ENCODE peak calls at places on chromosomes 6 and 20, in ten cellular contexts. B is left kidney; I is HFF-Myc; J is left ventricle myocardium superior; M is HS-5; L is upper lobe of left lung; Z is stimulated activated CD4-positive, alpha-beta T cell treated with anti-CD3 and anti-CD28 coated beads, Interleukin-12 subunit alpha, Interleukin-12 subunit beta, amount 100 ng/mL, for 48 hours; P is cardiac muscle cell; O is HEK293T; W is endothelial cell. G is an unnamed sample.

GRCh38 chr6:140744648-140745320 is 1370.3 kb upstream of the CITED2 start:
- DNase-seq in B (no peak), I (no peak), J (no peak), M (peak), L (no peak), Z (no peak), P (no peak), O (no peak), W (no peak), G (no peak)

GRCh38 chr6:66496659-66497058 is 789.6 kb upstream of the EYS start:
- DNase-seq in B (peak), I (no peak), J (no peak), M (no peak), L (no peak), Z (no peak), P (peak), O (peak), W (peak), G (peak)

GRCh38 chr6:37521674-37522073 is 22.0 kb upstream of the CCDC167 start:
- DNase-seq in B (no peak), I (no peak), J (no peak), M (no peak), L (no peak), Z (no peak), P (no peak), O (no peak), W (no peak), G (no peak)

GRCh38 chr6:106002005-106002404 is 84.1 kb upstream of the PRDM1 start:
- DNase-seq in B (no peak), I (no peak), J (no peak), M (no peak), L (no peak), Z (no peak), P (no peak), O (no peak), W (no peak), G (no peak)

GRCh38 chr6:125367036-125367782 is 65.4 kb upstream of the HDDC2 start:
- DNase-seq in B (no peak), I (no peak), J (no peak), M (no peak), L (no peak), Z (no peak), P (no peak), O (no peak), W (no peak), G (no peak)

GRCh38 chr20:33704197-33704924 is 15.7 kb downstream of the PXMP4 start:
- DNase-seq in B (no peak), I (no peak), J (no peak), M (no peak), L (no peak), Z (no peak), P (no peak), O (no peak), W (no peak), G (no peak)

GRCh38 chr6:111585241-111585968 is 20.3 kb downstream of the TRAF3IP2 start:
- DNase-seq in B (no peak), I (no peak), J (no peak), M (no peak), L (no peak), Z (no peak), P (peak), O (no peak), W (no peak), G (no peak)

GRCh38 chr20:1286267-1287036 is 20.4 kb downstream of the SNPH start:
- DNase-seq in B (no peak), I (no peak), J (no peak), M (no peak), L (no peak), Z (no peak), P (no peak), O (no peak), W (no peak), G (no peak)

GRCh38 chr6:48765352-48765961 is 654.5 kb upstream of the PTCHD4 start:
- DNase-seq in B (peak), I (peak), J (no peak), M (no peak), L (peak), Z (no peak), P (peak), O (peak), W (peak), G (peak)

GRCh38 chr6:33249732-33250625 is 21.7 kb downstream of the VPS52 start:
- DNase-seq in B (no peak), I (no peak), J (peak), M (peak), L (no peak), Z (no peak), P (no peak), O (no peak), W (peak), G (no peak)

GRCh38 chr6:135149376-135149775 is 31.7 kb upstream of the MYB start:
- DNase-seq in B (no peak), I (no peak), J (no peak), M (no peak), L (no peak), Z (no peak), P (no peak), O (no peak), W (no peak), G (no peak)

GRCh38 chr6:39881851-39882566 is 52.3 kb downstream of the MOCS1 start:
- DNase-seq in B (peak), I (peak), J (peak), M (no peak), L (no peak), Z (no peak), P (no peak), O (no peak), W (no peak), G (no peak)

GRCh38 chr20:25540273-25540672 is 45.1 kb downstream of the NINL start:
- DNase-seq in B (peak), I (no peak), J (no peak), M (no peak), L (peak), Z (no peak), P (peak), O (no peak), W (no peak), G (no peak)

GRCh38 chr6:82182756-82183155 is 64.8 kb downstream of the IBTK start:
- DNase-seq in B (no peak), I (no peak), J (no peak), M (no peak), L (no peak), Z (no peak), P (no peak), O (no peak), W (no peak), G (no peak)

GRCh38 chr6:143090314-143091044 is 29.8 kb downstream of the AIG1 start:
- DNase-seq in B (no peak), I (no peak), J (no peak), M (no peak), L (no peak), Z (no peak), P (no peak), O (no peak), W (no peak), G (no peak)

GRCh38 chr6:169186496-169187169 is 67.0 kb downstream of the THBS2 start:
- DNase-seq in B (no peak), I (no peak), J (no peak), M (no peak), L (no peak), Z (no peak), P (no peak), O (no peak), W (no peak), G (no peak)

GRCh38 chr20:35111141-35111888 is 18.7 kb upstream of the TRPC4AP start:
- DNase-seq in B (no peak), I (no peak), J (no peak), M (peak), L (no peak), Z (no peak), P (no peak), O (no peak), W (no peak), G (no peak)

GRCh38 chr6:16783485-16783884 is 22.2 kb upstream of the ATXN1 start:
- DNase-seq in B (peak), I (no peak), J (no peak), M (no peak), L (no peak), Z (no peak), P (no peak), O (no peak), W (no peak), G (no peak)

GRCh38 chr6:52494298-52495072 is 74.3 kb downstream of the EFHC1 start:
- DNase-seq in B (no peak), I (no peak), J (no peak), M (no peak), L (no peak), Z (no peak), P (no peak), O (no peak), W (no peak), G (peak)

GRCh38 chr6:53529324-53530036 is 15.4 kb downstream of the GCLC start:
- DNase-seq in B (no peak), I (no peak), J (no peak), M (no peak), L (no peak), Z (no peak), P (no peak), O (no peak), W (no peak), G (no peak)

GRCh38 chr6:153130515-153131036 is 506 bp downstream of the RGS17 start:
- DNase-seq in B (no peak), I (no peak), J (peak), M (no peak), L (no peak), Z (no peak), P (peak), O (no peak), W (peak), G (peak)

GRCh38 chr6:82494367-82494766 is 130.8 kb downstream of the TPBG start:
- DNase-seq in B (peak), I (no peak), J (no peak), M (no peak), L (no peak), Z (no peak), P (peak), O (no peak), W (no peak), G (no peak)

GRCh38 chr20:38932457-38933120 is 6.4 kb downstream of the FAM83D start:
- DNase-seq in B (no peak), I (no peak), J (no peak), M (peak), L (no peak), Z (no peak), P (no peak), O (no peak), W (no peak), G (no peak)

GRCh38 chr6:98946877-98947410 is 802 bp downstream of the FBXL4 start:
- DNase-seq in B (peak), I (peak), J (peak), M (no peak), L (peak), Z (peak), P (no peak), O (peak), W (no peak), G (no peak)

GRCh38 chr6:24721461-24722215 is 2.7 kb upstream of the C6orf62 start:
- DNase-seq in B (no peak), I (no peak), J (peak), M (no peak), L (peak), Z (no peak), P (no peak), O (no peak), W (no peak), G (peak)

GRCh38 chr20:5864873-5865582 is 85.3 kb downstream of the TRMT6 start:
- DNase-seq in B (no peak), I (peak), J (no peak), M (no peak), L (no peak), Z (no peak), P (no peak), O (no peak), W (no peak), G (no peak)

GRCh38 chr6:2940010-2940850 is 31.1 kb downstream of the SERPINB6 start:
- DNase-seq in B (no peak), I (no peak), J (no peak), M (no peak), L (peak), Z (peak), P (no peak), O (no peak), W (no peak), G (no peak)

GRCh38 chr20:63177785-63178444 is 38.0 kb downstream of the YTHDF1 start:
- DNase-seq in B (peak), I (no peak), J (no peak), M (no peak), L (no peak), Z (no peak), P (no peak), O (no peak), W (no peak), G (no peak)

GRCh38 chr6:63504777-63505384 is 67.4 kb upstream of the LOC128125822 start:
- DNase-seq in B (no peak), I (no peak), J (no peak), M (no peak), L (no peak), Z (no peak), P (no peak), O (no peak), W (no peak), G (no peak)

GRCh38 chr6:132365319-132365907 is 35.9 kb downstream of the MOXD1 start:
- DNase-seq in B (peak), I (no peak), J (no peak), M (no peak), L (no peak), Z (no peak), P (peak), O (peak), W (no peak), G (no peak)

GRCh38 chr6:43927525-43928210 is 157.7 kb downstream of the VEGFA start:
- DNase-seq in B (no peak), I (no peak), J (no peak), M (no peak), L (peak), Z (no peak), P (no peak), O (no peak), W (no peak), G (peak)

GRCh38 chr6:2141644-2142290 is 103.6 kb downstream of the GMDS start:
- DNase-seq in B (peak), I (no peak), J (no peak), M (no peak), L (no peak), Z (no peak), P (no peak), O (no peak), W (no peak), G (no peak)

GRCh38 chr20:41249371-41249770 is 68.2 kb downstream of the ZHX3 start:
- DNase-seq in B (peak), I (peak), J (peak), M (peak), L (peak), Z (no peak), P (no peak), O (no peak), W (no peak), G (no peak)

GRCh38 chr20:63102720-63103375 is 96.1 kb upstream of the BHLHE23 start:
- DNase-seq in B (peak), I (no peak), J (peak), M (peak), L (no peak), Z (peak), P (no peak), O (peak), W (no peak), G (no peak)

GRCh38 chr6:82033631-82034211 is 213.8 kb downstream of the IBTK start:
- DNase-seq in B (no peak), I (no peak), J (peak), M (no peak), L (no peak), Z (no peak), P (no peak), O (no peak), W (no peak), G (no peak)

GRCh38 chr20:32537657-32538525 is 47.2 kb downstream of the NOL4L start:
- DNase-seq in B (peak), I (no peak), J (peak), M (no peak), L (no peak), Z (no peak), P (peak), O (no peak), W (no peak), G (no peak)

GRCh38 chr20:53693265-53693871 is 99.7 kb upstream of the ZNF217 start:
- DNase-seq in B (no peak), I (no peak), J (no peak), M (no peak), L (no peak), Z (no peak), P (no peak), O (no peak), W (no peak), G (no peak)

GRCh38 chr6:67642582-67642981 is 992.5 kb upstream of the ADGRB3 start:
- DNase-seq in B (no peak), I (no peak), J (no peak), M (no peak), L (no peak), Z (no peak), P (no peak), O (no peak), W (no peak), G (no peak)

GRCh38 chr6:135555550-135555949 is 58.0 kb upstream of the AHI1 start:
- DNase-seq in B (no peak), I (no peak), J (no peak), M (no peak), L (no peak), Z (no peak), P (no peak), O (no peak), W (no peak), G (no peak)